ENCODE peak calls at places on chromosomes 16 and 17, in nine cellular contexts. U is NCI-H1436, Q is GM23338, I is sciatic nerve, O is glomerular endothelial cell, V is iris pigment epithelial cell, X is A172, B is HTR-8/SVneo, W is GM23248. L is an unnamed sample.

GRCh38 chr16:6558661-6559060 is 774.0 kb upstream of the RBFOX1 start:
- DNase-seq in B (no peak), W (no peak), Q (peak), O (no peak), U (no peak), I (no peak), V (no peak), X (no peak), L (no peak)

GRCh38 chr17:37766951-37767350 is 22.1 kb upstream of the HNF1B start:
- DNase-seq in V (no peak), U (no peak), B (no peak), X (no peak), I (no peak), Q (no peak), W (no peak), O (no peak), L (no peak)

GRCh38 chr17:51848451-51848850 is 310.1 kb downstream of the CA10 start:
- DNase-seq in I (no peak), Q (no peak), B (no peak), W (peak), V (no peak), X (no peak), O (no peak), U (no peak), L (no peak)

GRCh38 chr16:81728435-81728834 is 50.7 kb upstream of the PLCG2 start:
- DNase-seq in Q (no peak), X (no peak), I (no peak), U (no peak), W (no peak), V (no peak), O (no peak), B (no peak), L (no peak)

GRCh38 chr17:50890675-50891516 is 24.7 kb upstream of the TOB1 start:
- DNase-seq in W (no peak), U (no peak), V (no peak), O (no peak), X (no peak), B (no peak), I (peak), Q (no peak), L (no peak)

GRCh38 chr16:19136549-19137196 is 22.9 kb downstream of the ITPRIPL2 start:
- DNase-seq in U (no peak), Q (no peak), B (no peak), X (no peak), O (no peak), I (no peak), W (peak), V (no peak), L (no peak)

GRCh38 chr17:76432712-76433336 is 20.1 kb downstream of the UBE2O start:
- DNase-seq in Q (peak), X (peak), U (no peak), B (no peak), W (peak), I (no peak), O (no peak), V (peak), L (no peak)

GRCh38 chr16:20971420-20971819 is 70.8 kb downstream of the LYRM1 start:
- DNase-seq in Q (no peak), W (peak), B (no peak), U (no peak), X (peak), I (no peak), V (no peak), O (no peak), L (no peak)

GRCh38 chr17:47733047-47733413 is at the start of gene TBX21:
- DNase-seq in B (peak), V (no peak), O (no peak), U (peak), W (peak), Q (peak), I (no peak), X (no peak), L (no peak)

GRCh38 chr16:21005008-21005407 is 104.4 kb downstream of the LYRM1 start:
- DNase-seq in W (no peak), X (no peak), Q (no peak), U (no peak), O (no peak), I (no peak), V (no peak), B (no peak), L (no peak)

GRCh38 chr16:59566446-59566845 is 832.3 kb upstream of the GOT2 start:
- DNase-seq in X (no peak), U (no peak), O (no peak), W (no peak), I (no peak), Q (no peak), B (no peak), V (no peak), L (no peak)

GRCh38 chr17:2929881-2930533 is 133.4 kb downstream of the OR1D5 start:
- DNase-seq in W (peak), O (no peak), I (no peak), X (peak), Q (peak), B (peak), U (no peak), V (peak), L (no peak)

GRCh38 chr17:78014651-78015050 is 56.1 kb downstream of the TNRC6C start:
- DNase-seq in B (no peak), I (no peak), Q (no peak), O (no peak), V (no peak), X (no peak), W (no peak), U (no peak), L (no peak)

GRCh38 chr16:86862596-86862995 is 284.2 kb downstream of the FOXL1 start:
- DNase-seq in U (no peak), X (no peak), Q (no peak), V (no peak), W (no peak), B (no peak), O (peak), I (peak), L (no peak)

GRCh38 chr16:2477327-2477726 is 2.4 kb downstream of the TBC1D24 start:
- DNase-seq in X (no peak), I (no peak), U (no peak), O (no peak), Q (no peak), B (no peak), W (no peak), V (no peak), L (no peak)

GRCh38 chr17:56798916-56799315 is 34.8 kb downstream of the C17orf67 start:
- DNase-seq in I (no peak), W (peak), O (no peak), Q (peak), V (peak), X (peak), U (peak), B (no peak), L (no peak)

GRCh38 chr17:76492989-76493501 is 8.2 kb downstream of the RHBDF2 start:
- DNase-seq in O (no peak), Q (no peak), B (peak), V (peak), I (no peak), W (peak), U (no peak), X (peak), L (peak)

GRCh38 chr17:79798296-79799173 is 1.7 kb upstream of the CBX8 start:
- DNase-seq in Q (peak), V (no peak), X (no peak), I (no peak), W (peak), O (no peak), U (no peak), B (no peak), L (no peak)

GRCh38 chr17:77999413-78000173 is 41.1 kb downstream of the TNRC6C start:
- DNase-seq in O (no peak), W (peak), I (no peak), V (peak), Q (no peak), U (no peak), B (peak), X (peak), L (no peak)

GRCh38 chr17:44360826-44361225 is 2.8 kb downstream of the FAM171A2 start:
- DNase-seq in Q (peak), B (no peak), W (peak), U (no peak), O (no peak), V (peak), I (no peak), X (no peak), L (no peak)

GRCh38 chr16:65833171-65833871 is 533.2 kb upstream of the CDH5 start:
- DNase-seq in Q (no peak), B (no peak), O (no peak), W (peak), V (peak), X (peak), U (no peak), I (no peak), L (no peak)

GRCh38 chr17:77153487-77153886 is 12.7 kb downstream of the SEC14L1 start:
- DNase-seq in B (no peak), Q (no peak), U (no peak), X (no peak), V (peak), I (no peak), O (no peak), W (peak), L (no peak)

GRCh38 chr16:17519041-17519440 is 48.3 kb upstream of the XYLT1 start:
- DNase-seq in O (no peak), B (no peak), V (no peak), W (peak), X (no peak), U (no peak), I (no peak), Q (no peak), L (no peak)